ENCODE peak calls at places on chromosomes 13 and 19, in four cellular contexts. One of them, this sample, is unnamed. For H3K4me1, the result is how much of the 10 kb centered on the place peaks cover.

GRCh38 chr13:32430018-32430747 is 2.3 kb upstream of the N4BP2L1 start:
- DNase-seq in colonic mucosa: no peak
- DNase-seq in tibial nerve: no peak
- DNase-seq in psoas muscle: no peak
- DNase-seq in this sample: no peak

GRCh38 chr19:21440321-21440720 is 43.4 kb downstream of the ZNF493 start:
- DNase-seq in colonic mucosa: no peak
- DNase-seq in tibial nerve: no peak
- DNase-seq in psoas muscle: no peak
- DNase-seq in this sample: no peak

GRCh38 chr19:1058112-1058511 is 8.9 kb upstream of the ARHGAP45 start:
- DNase-seq in colonic mucosa: no peak
- DNase-seq in tibial nerve: no peak
- DNase-seq in psoas muscle: no peak
- DNase-seq in this sample: no peak

GRCh38 chr19:16566161-16566560 is 6.1 kb downstream of the SLC35E1 start:
- DNase-seq in colonic mucosa: peak
- DNase-seq in tibial nerve: no peak
- DNase-seq in psoas muscle: no peak
- DNase-seq in this sample: peak

GRCh38 chr13:53159439-53159838 is 130.8 kb downstream of the OLFM4 start:
- DNase-seq in colonic mucosa: no peak
- DNase-seq in tibial nerve: no peak
- DNase-seq in psoas muscle: no peak
- DNase-seq in this sample: no peak

GRCh38 chr19:44809856-44810554 is 1.1 kb downstream of the BCAM start:
- DNase-seq in colonic mucosa: no peak
- DNase-seq in tibial nerve: no peak
- DNase-seq in psoas muscle: no peak
- DNase-seq in this sample: no peak

GRCh38 chr13:73849292-73849691 is 284.9 kb downstream of the KLF12 start:
- DNase-seq in colonic mucosa: no peak
- DNase-seq in tibial nerve: no peak
- DNase-seq in psoas muscle: no peak
- DNase-seq in this sample: peak

GRCh38 chr13:45086484-45086883 is 33.8 kb upstream of the GTF2F2 start:
- DNase-seq in colonic mucosa: no peak
- DNase-seq in tibial nerve: no peak
- DNase-seq in psoas muscle: no peak
- DNase-seq in this sample: no peak

GRCh38 chr19:20367811-20368294 is 197.7 kb downstream of the ZNF737 start:
- DNase-seq in colonic mucosa: no peak
- DNase-seq in tibial nerve: no peak
- DNase-seq in psoas muscle: no peak
- DNase-seq in this sample: no peak

GRCh38 chr13:98443329-98443728 is 133.6 kb downstream of the STK24 start:
- DNase-seq in colonic mucosa: no peak
- DNase-seq in tibial nerve: no peak
- DNase-seq in psoas muscle: no peak
- DNase-seq in this sample: no peak

GRCh38 chr19:14669940-14670339 is 4.7 kb downstream of the ADGRE3 start:
- DNase-seq in colonic mucosa: no peak
- DNase-seq in tibial nerve: no peak
- DNase-seq in psoas muscle: no peak
- DNase-seq in this sample: no peak

GRCh38 chr19:45768644-45769053 is 403 bp downstream of the SIX5 start:
- DNase-seq in colonic mucosa: no peak
- DNase-seq in tibial nerve: no peak
- DNase-seq in psoas muscle: no peak
- DNase-seq in this sample: peak

GRCh38 chr13:20057214-20057613 is 98.7 kb downstream of the ZMYM2 start:
- DNase-seq in colonic mucosa: no peak
- DNase-seq in tibial nerve: no peak
- DNase-seq in psoas muscle: no peak
- DNase-seq in this sample: no peak

GRCh38 chr13:41370736-41371135 is 59.7 kb downstream of the NAA16 start:
- DNase-seq in colonic mucosa: no peak
- DNase-seq in tibial nerve: no peak
- DNase-seq in psoas muscle: no peak
- DNase-seq in this sample: no peak

GRCh38 chr19:41868120-41868988 is 8.3 kb downstream of the RPS19 start:
- DNase-seq in colonic mucosa: no peak
- DNase-seq in tibial nerve: no peak
- DNase-seq in psoas muscle: no peak
- DNase-seq in this sample: peak

GRCh38 chr13:41296879-41297646 is 14.0 kb upstream of the NAA16 start:
- DNase-seq in colonic mucosa: no peak
- DNase-seq in tibial nerve: no peak
- DNase-seq in psoas muscle: no peak
- DNase-seq in this sample: no peak

GRCh38 chr13:79423801-79424642 is 18.0 kb upstream of the RBM26 start:
- DNase-seq in colonic mucosa: no peak
- DNase-seq in tibial nerve: no peak
- DNase-seq in psoas muscle: no peak
- DNase-seq in this sample: peak

GRCh38 chr19:39157275-39157996 is 31.9 kb downstream of the PAK4 start:
- DNase-seq in colonic mucosa: no peak
- DNase-seq in tibial nerve: no peak
- DNase-seq in psoas muscle: no peak
- DNase-seq in this sample: no peak

GRCh38 chr13:20348645-20349408 is 116.7 kb upstream of the GJB6 start:
- DNase-seq in colonic mucosa: no peak
- DNase-seq in tibial nerve: no peak
- DNase-seq in psoas muscle: no peak
- DNase-seq in this sample: no peak

GRCh38 chr19:32916969-32917611 is 47.5 kb upstream of the SLC7A9 start:
- DNase-seq in colonic mucosa: no peak
- DNase-seq in tibial nerve: no peak
- DNase-seq in psoas muscle: no peak
- DNase-seq in this sample: no peak

GRCh38 chr13:26557393-26558073 is at the start of gene WASF3:
- DNase-seq in colonic mucosa: peak
- DNase-seq in tibial nerve: peak
- DNase-seq in psoas muscle: peak
- DNase-seq in this sample: peak

GRCh38 chr13:23509781-23510543 is 60.2 kb upstream of the TNFRSF19 start:
- DNase-seq in colonic mucosa: no peak
- DNase-seq in tibial nerve: no peak
- DNase-seq in psoas muscle: no peak
- DNase-seq in this sample: no peak

GRCh38 chr19:15640904-15641597 is 354 bp downstream of the CYP4F3 start:
- DNase-seq in colonic mucosa: peak
- DNase-seq in tibial nerve: no peak
- DNase-seq in psoas muscle: no peak
- DNase-seq in this sample: peak

GRCh38 chr13:32426191-32426980 is 1.5 kb downstream of the N4BP2L1 start:
- DNase-seq in colonic mucosa: peak
- DNase-seq in tibial nerve: peak
- DNase-seq in psoas muscle: no peak
- DNase-seq in this sample: peak

GRCh38 chr13:93318538-93318937 is 91.9 kb downstream of the GPC6 start:
- DNase-seq in colonic mucosa: no peak
- DNase-seq in tibial nerve: no peak
- DNase-seq in psoas muscle: no peak
- DNase-seq in this sample: no peak

GRCh38 chr19:16143399-16144215 is at the start of gene HSH2D:
- DNase-seq in colonic mucosa: peak
- DNase-seq in tibial nerve: no peak
- DNase-seq in psoas muscle: peak
- DNase-seq in this sample: peak

GRCh38 chr13:102141625-102142472 is 260.0 kb downstream of the FGF14 start:
- DNase-seq in colonic mucosa: no peak
- DNase-seq in tibial nerve: no peak
- DNase-seq in psoas muscle: no peak
- DNase-seq in this sample: no peak

GRCh38 chr19:13026478-13026999 is 31.3 kb downstream of the NFIX start:
- DNase-seq in colonic mucosa: peak
- DNase-seq in tibial nerve: no peak
- DNase-seq in psoas muscle: no peak
- DNase-seq in this sample: peak

GRCh38 chr19:6378036-6378435 is 2.3 kb upstream of the PSPN start:
- DNase-seq in colonic mucosa: no peak
- DNase-seq in tibial nerve: no peak
- DNase-seq in psoas muscle: no peak
- DNase-seq in this sample: no peak

GRCh38 chr13:20993661-20994440 is 67.5 kb downstream of the LATS2 start:
- DNase-seq in colonic mucosa: no peak
- DNase-seq in tibial nerve: no peak
- DNase-seq in psoas muscle: no peak
- DNase-seq in this sample: no peak

GRCh38 chr13:37395544-37395943 is 203.0 kb downstream of the POSTN start:
- DNase-seq in colonic mucosa: no peak
- DNase-seq in tibial nerve: no peak
- DNase-seq in psoas muscle: no peak
- DNase-seq in this sample: no peak

GRCh38 chr13:20258963-20259288 is 26.8 kb upstream of the GJB6 start:
- DNase-seq in colonic mucosa: no peak
- DNase-seq in tibial nerve: no peak
- DNase-seq in psoas muscle: no peak
- DNase-seq in this sample: no peak

DNA sequence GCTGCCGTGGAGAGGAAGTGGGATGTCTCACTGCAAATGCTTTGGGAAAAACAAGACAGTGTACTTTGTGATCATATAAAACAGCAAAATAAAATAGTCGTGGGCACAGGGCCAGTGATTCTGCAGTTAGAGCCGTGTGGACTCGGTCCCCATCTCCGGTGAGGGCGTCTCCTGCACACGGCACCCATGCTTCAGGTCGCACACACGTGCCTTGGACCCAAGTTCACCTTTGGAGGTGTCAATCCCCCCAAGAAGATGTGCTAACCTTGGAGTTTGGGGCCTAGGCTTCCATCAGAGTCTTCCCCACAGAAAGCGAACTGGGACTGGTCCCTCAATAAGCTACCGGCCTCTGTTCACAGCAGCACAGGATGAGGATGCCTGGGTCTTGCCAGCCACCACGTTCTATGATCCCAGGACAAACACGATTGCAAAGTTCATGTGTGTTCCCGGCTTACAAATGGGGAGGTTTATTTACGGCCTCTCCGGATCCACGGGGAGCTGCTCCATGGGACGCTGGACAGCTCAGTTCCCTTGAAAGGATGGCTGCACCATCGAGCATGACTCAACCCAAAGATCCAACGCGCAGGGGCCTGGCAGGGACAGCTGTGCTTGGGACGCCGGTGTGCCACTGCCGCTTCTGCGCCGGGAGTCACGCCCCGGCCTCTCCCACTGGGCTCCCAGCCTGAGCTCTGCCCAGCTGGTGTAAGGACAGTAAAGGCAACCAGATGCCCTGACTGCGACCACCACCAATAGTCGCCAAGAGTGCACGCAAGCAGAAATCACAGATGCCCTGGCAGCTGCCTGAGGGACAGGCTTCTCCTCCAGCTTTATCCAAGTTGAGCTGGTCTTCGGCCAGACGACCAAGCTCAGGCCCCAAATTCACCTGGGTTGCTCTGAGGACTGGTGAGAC is 8.6 kb downstream of the GAS6 start:
- DNase-seq in colonic mucosa: peak
- DNase-seq in tibial nerve: no peak
- DNase-seq in psoas muscle: peak
- DNase-seq in this sample: peak
- H3K4me1 ChIP-seq in colonic mucosa: half or more
- H3K4me1 ChIP-seq in tibial nerve: under half
- H3K4me1 ChIP-seq in psoas muscle: half or more
- H3K4me1 ChIP-seq in this sample: under half

GRCh38 chr13:33763021-33763420 is 54.9 kb upstream of the RFC3 start:
- DNase-seq in colonic mucosa: no peak
- DNase-seq in tibial nerve: no peak
- DNase-seq in psoas muscle: no peak
- DNase-seq in this sample: no peak

GRCh38 chr13:33757713-33758112 is 60.2 kb upstream of the RFC3 start:
- DNase-seq in colonic mucosa: no peak
- DNase-seq in tibial nerve: no peak
- DNase-seq in psoas muscle: no peak
- DNase-seq in this sample: no peak

GRCh38 chr13:33758113-33758512 is 59.8 kb upstream of the RFC3 start:
- DNase-seq in colonic mucosa: no peak
- DNase-seq in tibial nerve: no peak
- DNase-seq in psoas muscle: no peak
- DNase-seq in this sample: no peak

GRCh38 chr13:33764716-33765115 is 53.2 kb upstream of the RFC3 start:
- DNase-seq in colonic mucosa: no peak
- DNase-seq in tibial nerve: no peak
- DNase-seq in psoas muscle: no peak
- DNase-seq in this sample: no peak

GRCh38 chr13:33761744-33762143 is 56.2 kb upstream of the RFC3 start:
- DNase-seq in colonic mucosa: no peak
- DNase-seq in tibial nerve: no peak
- DNase-seq in psoas muscle: no peak
- DNase-seq in this sample: no peak
- H3K4me1 ChIP-seq in colonic mucosa: under half
- H3K4me1 ChIP-seq in tibial nerve: under half
- H3K4me1 ChIP-seq in psoas muscle: under half
- H3K4me1 ChIP-seq in this sample: under half

DNA sequence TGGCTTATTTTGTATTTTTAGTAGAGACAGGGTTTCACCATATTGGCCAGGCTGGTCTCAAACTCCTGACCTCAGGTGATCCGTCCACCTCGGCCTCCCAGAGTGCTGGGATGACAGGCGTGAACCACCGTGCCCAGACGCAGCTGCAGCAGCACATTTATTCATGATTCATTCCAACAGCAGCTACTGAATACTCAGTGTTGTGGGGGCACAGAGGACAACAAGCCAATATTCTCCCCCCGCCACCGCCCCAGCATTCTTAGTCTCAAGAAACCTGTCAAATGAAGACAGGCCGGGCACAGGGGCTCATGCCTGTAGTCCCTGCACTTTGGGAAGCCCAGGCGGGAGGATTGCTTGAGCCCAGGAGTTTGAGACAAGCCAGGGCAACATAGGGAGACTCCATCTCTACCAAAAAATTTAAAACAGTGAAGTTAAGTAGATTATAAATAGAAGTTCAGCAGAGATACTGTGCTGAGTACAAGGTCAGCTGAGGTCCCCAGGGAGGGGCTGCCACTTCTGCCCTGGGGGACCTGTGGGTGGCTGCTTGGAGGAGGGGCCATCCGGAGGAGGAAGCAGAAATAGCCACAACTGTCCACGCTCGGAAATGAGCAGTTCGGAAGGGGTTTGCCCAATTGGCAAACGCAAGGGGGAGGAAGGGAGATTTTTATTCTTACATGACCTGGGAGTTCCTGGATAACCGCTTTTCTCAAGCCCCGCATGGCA is 4.3 kb downstream of the DOT1L start:
- DNase-seq in colonic mucosa: peak
- DNase-seq in tibial nerve: peak
- DNase-seq in psoas muscle: peak
- DNase-seq in this sample: no peak
- H3K4me1 ChIP-seq in colonic mucosa: under half
- H3K4me1 ChIP-seq in tibial nerve: half or more
- H3K4me1 ChIP-seq in psoas muscle: half or more
- H3K4me1 ChIP-seq in this sample: under half

DNA sequence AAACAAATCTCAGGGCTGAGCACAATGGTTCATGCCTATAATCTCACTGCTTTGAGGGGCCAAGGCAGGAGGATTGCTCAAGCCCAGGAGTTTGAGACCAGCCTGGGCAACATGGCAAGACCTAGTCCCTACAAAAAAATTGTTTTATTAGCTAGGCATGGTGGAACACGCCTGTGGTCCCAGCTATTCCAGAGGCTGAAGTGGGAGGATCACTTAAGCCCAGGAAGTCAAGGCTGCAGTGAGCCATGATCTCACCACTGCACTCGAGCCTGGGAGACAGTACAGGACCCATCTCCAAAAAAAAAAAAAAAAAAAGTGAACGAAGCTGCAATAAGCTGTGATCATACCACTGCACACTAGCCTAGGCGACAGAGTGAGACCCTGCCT is 25.1 kb downstream of the ABCC4 start:
- DNase-seq in colonic mucosa: no peak
- DNase-seq in tibial nerve: no peak
- DNase-seq in psoas muscle: no peak
- DNase-seq in this sample: no peak
- H3K4me1 ChIP-seq in colonic mucosa: under half
- H3K4me1 ChIP-seq in tibial nerve: under half
- H3K4me1 ChIP-seq in psoas muscle: under half
- H3K4me1 ChIP-seq in this sample: under half